ENCODE peak calls at places on chromosome 7, in ten cellular contexts. One of them, this sample, is unnamed.

GRCh38 chr7:66877577-66878300 is 43.3 kb upstream of the TMEM248 start:
- DNase-seq in cardiac septum: no peak
- DNase-seq in NCI-H345: no peak
- DNase-seq in B cell: no peak
- DNase-seq in NCI-H510A treated with DMSO at 0.1 percent for 48 hours: no peak
- DNase-seq in astrocyte of the spinal cord: peak
- DNase-seq in GF-D8: no peak
- DNase-seq in brain microvascular endothelial cell: no peak
- DNase-seq in caudate nucleus: no peak
- DNase-seq in SK-N-SH: no peak
- DNase-seq in this sample: peak

GRCh38 chr7:30556854-30557644 is 37.6 kb upstream of the GARS1 start:
- DNase-seq in cardiac septum: no peak
- DNase-seq in NCI-H345: peak
- DNase-seq in B cell: no peak
- DNase-seq in NCI-H510A treated with DMSO at 0.1 percent for 48 hours: no peak
- DNase-seq in astrocyte of the spinal cord: peak
- DNase-seq in GF-D8: no peak
- DNase-seq in brain microvascular endothelial cell: peak
- DNase-seq in caudate nucleus: no peak
- DNase-seq in SK-N-SH: no peak
- DNase-seq in this sample: no peak

GRCh38 chr7:24812313-24812945 is 55.2 kb upstream of the GSDME start:
- DNase-seq in cardiac septum: no peak
- DNase-seq in NCI-H345: peak
- DNase-seq in B cell: peak
- DNase-seq in NCI-H510A treated with DMSO at 0.1 percent for 48 hours: peak
- DNase-seq in astrocyte of the spinal cord: peak
- DNase-seq in GF-D8: no peak
- DNase-seq in brain microvascular endothelial cell: no peak
- DNase-seq in caudate nucleus: no peak
- DNase-seq in SK-N-SH: peak
- DNase-seq in this sample: peak

GRCh38 chr7:71145906-71146901 is 14.3 kb downstream of the GALNT17 start:
- DNase-seq in cardiac septum: no peak
- DNase-seq in NCI-H345: no peak
- DNase-seq in B cell: no peak
- DNase-seq in NCI-H510A treated with DMSO at 0.1 percent for 48 hours: no peak
- DNase-seq in astrocyte of the spinal cord: no peak
- DNase-seq in GF-D8: no peak
- DNase-seq in brain microvascular endothelial cell: no peak
- DNase-seq in caudate nucleus: no peak
- DNase-seq in SK-N-SH: no peak
- DNase-seq in this sample: no peak

GRCh38 chr7:116522247-116522646 is 2.6 kb upstream of the CAV1 start:
- DNase-seq in cardiac septum: no peak
- DNase-seq in NCI-H345: no peak
- DNase-seq in B cell: no peak
- DNase-seq in NCI-H510A treated with DMSO at 0.1 percent for 48 hours: no peak
- DNase-seq in astrocyte of the spinal cord: peak
- DNase-seq in GF-D8: no peak
- DNase-seq in brain microvascular endothelial cell: peak
- DNase-seq in caudate nucleus: no peak
- DNase-seq in SK-N-SH: no peak
- DNase-seq in this sample: peak

GRCh38 chr7:3032256-3032655 is 11.4 kb downstream of the CARD11 start:
- DNase-seq in cardiac septum: peak
- DNase-seq in NCI-H345: no peak
- DNase-seq in B cell: no peak
- DNase-seq in NCI-H510A treated with DMSO at 0.1 percent for 48 hours: no peak
- DNase-seq in astrocyte of the spinal cord: no peak
- DNase-seq in GF-D8: no peak
- DNase-seq in brain microvascular endothelial cell: no peak
- DNase-seq in caudate nucleus: no peak
- DNase-seq in SK-N-SH: no peak
- DNase-seq in this sample: no peak

GRCh38 chr7:139341058-139341775 is at the start of gene FMC1:
- DNase-seq in cardiac septum: peak
- DNase-seq in NCI-H345: peak
- DNase-seq in B cell: peak
- DNase-seq in NCI-H510A treated with DMSO at 0.1 percent for 48 hours: peak
- DNase-seq in astrocyte of the spinal cord: peak
- DNase-seq in GF-D8: peak
- DNase-seq in brain microvascular endothelial cell: peak
- DNase-seq in caudate nucleus: peak
- DNase-seq in SK-N-SH: peak
- DNase-seq in this sample: peak

GRCh38 chr7:30787476-30787875 is 16.3 kb downstream of the MINDY4 start:
- DNase-seq in cardiac septum: no peak
- DNase-seq in NCI-H345: no peak
- DNase-seq in B cell: no peak
- DNase-seq in NCI-H510A treated with DMSO at 0.1 percent for 48 hours: no peak
- DNase-seq in astrocyte of the spinal cord: no peak
- DNase-seq in GF-D8: peak
- DNase-seq in brain microvascular endothelial cell: no peak
- DNase-seq in caudate nucleus: no peak
- DNase-seq in SK-N-SH: no peak
- DNase-seq in this sample: no peak

GRCh38 chr7:98877692-98878364 is 504 bp upstream of the TRRAP start:
- DNase-seq in cardiac septum: no peak
- DNase-seq in NCI-H345: no peak
- DNase-seq in B cell: no peak
- DNase-seq in NCI-H510A treated with DMSO at 0.1 percent for 48 hours: no peak
- DNase-seq in astrocyte of the spinal cord: no peak
- DNase-seq in GF-D8: no peak
- DNase-seq in brain microvascular endothelial cell: no peak
- DNase-seq in caudate nucleus: no peak
- DNase-seq in SK-N-SH: peak
- DNase-seq in this sample: no peak

GRCh38 chr7:92988051-92988450 is 129.7 kb downstream of the SAMD9 start:
- DNase-seq in cardiac septum: no peak
- DNase-seq in NCI-H345: no peak
- DNase-seq in B cell: no peak
- DNase-seq in NCI-H510A treated with DMSO at 0.1 percent for 48 hours: no peak
- DNase-seq in astrocyte of the spinal cord: peak
- DNase-seq in GF-D8: no peak
- DNase-seq in brain microvascular endothelial cell: peak
- DNase-seq in caudate nucleus: no peak
- DNase-seq in SK-N-SH: peak
- DNase-seq in this sample: peak

GRCh38 chr7:591856-592628 is 72.4 kb upstream of the PDGFA start:
- DNase-seq in cardiac septum: no peak
- DNase-seq in NCI-H345: no peak
- DNase-seq in B cell: no peak
- DNase-seq in NCI-H510A treated with DMSO at 0.1 percent for 48 hours: no peak
- DNase-seq in astrocyte of the spinal cord: no peak
- DNase-seq in GF-D8: no peak
- DNase-seq in brain microvascular endothelial cell: no peak
- DNase-seq in caudate nucleus: no peak
- DNase-seq in SK-N-SH: no peak
- DNase-seq in this sample: no peak

GRCh38 chr7:10934292-10934691 is 39.4 kb upstream of the PHF14 start:
- DNase-seq in cardiac septum: no peak
- DNase-seq in NCI-H345: no peak
- DNase-seq in B cell: no peak
- DNase-seq in NCI-H510A treated with DMSO at 0.1 percent for 48 hours: no peak
- DNase-seq in astrocyte of the spinal cord: no peak
- DNase-seq in GF-D8: no peak
- DNase-seq in brain microvascular endothelial cell: no peak
- DNase-seq in caudate nucleus: no peak
- DNase-seq in SK-N-SH: no peak
- DNase-seq in this sample: peak

GRCh38 chr7:77837966-77838365 is 39.4 kb downstream of the PHTF2 start:
- DNase-seq in cardiac septum: no peak
- DNase-seq in NCI-H345: no peak
- DNase-seq in B cell: no peak
- DNase-seq in NCI-H510A treated with DMSO at 0.1 percent for 48 hours: no peak
- DNase-seq in astrocyte of the spinal cord: no peak
- DNase-seq in GF-D8: no peak
- DNase-seq in brain microvascular endothelial cell: no peak
- DNase-seq in caudate nucleus: no peak
- DNase-seq in SK-N-SH: no peak
- DNase-seq in this sample: no peak

GRCh38 chr7:33831389-33832118 is 73.8 kb upstream of the BMPER start:
- DNase-seq in cardiac septum: no peak
- DNase-seq in NCI-H345: no peak
- DNase-seq in B cell: no peak
- DNase-seq in NCI-H510A treated with DMSO at 0.1 percent for 48 hours: peak
- DNase-seq in astrocyte of the spinal cord: no peak
- DNase-seq in GF-D8: no peak
- DNase-seq in brain microvascular endothelial cell: no peak
- DNase-seq in caudate nucleus: no peak
- DNase-seq in SK-N-SH: no peak
- DNase-seq in this sample: no peak

GRCh38 chr7:50953303-50953702 is 170.6 kb upstream of the GRB10 start:
- DNase-seq in cardiac septum: no peak
- DNase-seq in NCI-H345: no peak
- DNase-seq in B cell: no peak
- DNase-seq in NCI-H510A treated with DMSO at 0.1 percent for 48 hours: no peak
- DNase-seq in astrocyte of the spinal cord: peak
- DNase-seq in GF-D8: no peak
- DNase-seq in brain microvascular endothelial cell: no peak
- DNase-seq in caudate nucleus: no peak
- DNase-seq in SK-N-SH: no peak
- DNase-seq in this sample: peak

GRCh38 chr7:149500910-149501309 is 3.3 kb upstream of the ZNF746 start:
- DNase-seq in cardiac septum: no peak
- DNase-seq in NCI-H345: no peak
- DNase-seq in B cell: no peak
- DNase-seq in NCI-H510A treated with DMSO at 0.1 percent for 48 hours: no peak
- DNase-seq in astrocyte of the spinal cord: no peak
- DNase-seq in GF-D8: no peak
- DNase-seq in brain microvascular endothelial cell: no peak
- DNase-seq in caudate nucleus: no peak
- DNase-seq in SK-N-SH: no peak
- DNase-seq in this sample: no peak

GRCh38 chr7:920351-921070 is 34.0 kb downstream of the ADAP1 start:
- DNase-seq in cardiac septum: peak
- DNase-seq in NCI-H345: no peak
- DNase-seq in B cell: no peak
- DNase-seq in NCI-H510A treated with DMSO at 0.1 percent for 48 hours: no peak
- DNase-seq in astrocyte of the spinal cord: no peak
- DNase-seq in GF-D8: no peak
- DNase-seq in brain microvascular endothelial cell: no peak
- DNase-seq in caudate nucleus: no peak
- DNase-seq in SK-N-SH: no peak
- DNase-seq in this sample: no peak

GRCh38 chr7:151199196-151199874 is 11.0 kb downstream of the H2BK1 start:
- DNase-seq in cardiac septum: no peak
- DNase-seq in NCI-H345: peak
- DNase-seq in B cell: no peak
- DNase-seq in NCI-H510A treated with DMSO at 0.1 percent for 48 hours: no peak
- DNase-seq in astrocyte of the spinal cord: no peak
- DNase-seq in GF-D8: no peak
- DNase-seq in brain microvascular endothelial cell: no peak
- DNase-seq in caudate nucleus: no peak
- DNase-seq in SK-N-SH: no peak
- DNase-seq in this sample: no peak

GRCh38 chr7:9453521-9453920 is 1020.1 kb downstream of the NXPH1 start:
- DNase-seq in cardiac septum: no peak
- DNase-seq in NCI-H345: no peak
- DNase-seq in B cell: no peak
- DNase-seq in NCI-H510A treated with DMSO at 0.1 percent for 48 hours: no peak
- DNase-seq in astrocyte of the spinal cord: no peak
- DNase-seq in GF-D8: no peak
- DNase-seq in brain microvascular endothelial cell: no peak
- DNase-seq in caudate nucleus: no peak
- DNase-seq in SK-N-SH: no peak
- DNase-seq in this sample: peak

GRCh38 chr7:139887895-139888518 is 58.9 kb downstream of the TBXAS1 start:
- DNase-seq in cardiac septum: no peak
- DNase-seq in NCI-H345: no peak
- DNase-seq in B cell: no peak
- DNase-seq in NCI-H510A treated with DMSO at 0.1 percent for 48 hours: no peak
- DNase-seq in astrocyte of the spinal cord: no peak
- DNase-seq in GF-D8: no peak
- DNase-seq in brain microvascular endothelial cell: no peak
- DNase-seq in caudate nucleus: no peak
- DNase-seq in SK-N-SH: no peak
- DNase-seq in this sample: no peak

GRCh38 chr7:112162161-112163020 is 43.8 kb downstream of the DOCK4 start:
- DNase-seq in cardiac septum: no peak
- DNase-seq in NCI-H345: peak
- DNase-seq in B cell: no peak
- DNase-seq in NCI-H510A treated with DMSO at 0.1 percent for 48 hours: peak
- DNase-seq in astrocyte of the spinal cord: peak
- DNase-seq in GF-D8: no peak
- DNase-seq in brain microvascular endothelial cell: peak
- DNase-seq in caudate nucleus: peak
- DNase-seq in SK-N-SH: peak
- DNase-seq in this sample: peak

GRCh38 chr7:80643336-80643925 is 5.0 kb downstream of the CD36 start:
- DNase-seq in cardiac septum: no peak
- DNase-seq in NCI-H345: no peak
- DNase-seq in B cell: no peak
- DNase-seq in NCI-H510A treated with DMSO at 0.1 percent for 48 hours: no peak
- DNase-seq in astrocyte of the spinal cord: no peak
- DNase-seq in GF-D8: peak
- DNase-seq in brain microvascular endothelial cell: no peak
- DNase-seq in caudate nucleus: no peak
- DNase-seq in SK-N-SH: no peak
- DNase-seq in this sample: no peak

GRCh38 chr7:113705439-113705838 is 213.4 kb downstream of the PPP1R3A start:
- DNase-seq in cardiac septum: no peak
- DNase-seq in NCI-H345: no peak
- DNase-seq in B cell: no peak
- DNase-seq in NCI-H510A treated with DMSO at 0.1 percent for 48 hours: no peak
- DNase-seq in astrocyte of the spinal cord: no peak
- DNase-seq in GF-D8: no peak
- DNase-seq in brain microvascular endothelial cell: no peak
- DNase-seq in caudate nucleus: no peak
- DNase-seq in SK-N-SH: no peak
- DNase-seq in this sample: no peak

GRCh38 chr7:106778656-106779250 is 86.3 kb upstream of the PIK3CG start:
- DNase-seq in cardiac septum: no peak
- DNase-seq in NCI-H345: no peak
- DNase-seq in B cell: no peak
- DNase-seq in NCI-H510A treated with DMSO at 0.1 percent for 48 hours: no peak
- DNase-seq in astrocyte of the spinal cord: no peak
- DNase-seq in GF-D8: no peak
- DNase-seq in brain microvascular endothelial cell: no peak
- DNase-seq in caudate nucleus: no peak
- DNase-seq in SK-N-SH: no peak
- DNase-seq in this sample: no peak

GRCh38 chr7:47218378-47219176 is 363.3 kb downstream of the TNS3 start:
- DNase-seq in cardiac septum: no peak
- DNase-seq in NCI-H345: no peak
- DNase-seq in B cell: no peak
- DNase-seq in NCI-H510A treated with DMSO at 0.1 percent for 48 hours: no peak
- DNase-seq in astrocyte of the spinal cord: no peak
- DNase-seq in GF-D8: peak
- DNase-seq in brain microvascular endothelial cell: no peak
- DNase-seq in caudate nucleus: no peak
- DNase-seq in SK-N-SH: no peak
- DNase-seq in this sample: no peak

GRCh38 chr7:36448781-36449379 is 59.2 kb downstream of the ANLN start:
- DNase-seq in cardiac septum: no peak
- DNase-seq in NCI-H345: no peak
- DNase-seq in B cell: no peak
- DNase-seq in NCI-H510A treated with DMSO at 0.1 percent for 48 hours: no peak
- DNase-seq in astrocyte of the spinal cord: peak
- DNase-seq in GF-D8: no peak
- DNase-seq in brain microvascular endothelial cell: peak
- DNase-seq in caudate nucleus: no peak
- DNase-seq in SK-N-SH: no peak
- DNase-seq in this sample: peak

GRCh38 chr7:152313217-152313616 is 122.6 kb downstream of the KMT2C start:
- DNase-seq in cardiac septum: no peak
- DNase-seq in NCI-H345: no peak
- DNase-seq in B cell: no peak
- DNase-seq in NCI-H510A treated with DMSO at 0.1 percent for 48 hours: no peak
- DNase-seq in astrocyte of the spinal cord: no peak
- DNase-seq in GF-D8: no peak
- DNase-seq in brain microvascular endothelial cell: no peak
- DNase-seq in caudate nucleus: no peak
- DNase-seq in SK-N-SH: no peak
- DNase-seq in this sample: no peak

GRCh38 chr7:131538071-131538790 is 18.2 kb downstream of the PODXL start:
- DNase-seq in cardiac septum: peak
- DNase-seq in NCI-H345: no peak
- DNase-seq in B cell: no peak
- DNase-seq in NCI-H510A treated with DMSO at 0.1 percent for 48 hours: no peak
- DNase-seq in astrocyte of the spinal cord: peak
- DNase-seq in GF-D8: no peak
- DNase-seq in brain microvascular endothelial cell: no peak
- DNase-seq in caudate nucleus: no peak
- DNase-seq in SK-N-SH: no peak
- DNase-seq in this sample: no peak